ENCODE peak calls at places on chromosome 12, in five cellular contexts. C is pancreas; M is CD8-positive, alpha-beta memory T cell; B is fibroblast of lung; A is body of pancreas. I is an unnamed sample.

GRCh38 chr12:111584959-111585358 is 14.2 kb downstream of the ATXN2 start:
- DNase-seq in A (no peak), C (no peak), M (no peak), B (no peak), I (no peak)

GRCh38 chr12:131436922-131437705 is 273.8 kb upstream of the SFSWAP start:
- DNase-seq in M (no peak), B (no peak), C (no peak), A (no peak), I (no peak)

GRCh38 chr12:66119229-66119869 is 11.2 kb downstream of the LLPH start:
- DNase-seq in A (no peak), M (no peak), B (no peak), C (no peak), I (no peak)

GRCh38 chr12:79250955-79251354 is 386.4 kb downstream of the SYT1 start:
- DNase-seq in A (no peak), C (no peak), M (no peak), B (peak; percentile 8), I (peak; percentile 18)

GRCh38 chr12:54301428-54302045 is 722 bp upstream of the NFE2 start:
- DNase-seq in A (no peak), M (no peak), C (no peak), B (no peak), I (no peak)

GRCh38 chr12:89453579-89453978 is 71.0 kb downstream of the GALNT4 start:
- DNase-seq in A (no peak), B (peak; percentile 91), C (no peak), M (no peak), I (peak; percentile 53)

GRCh38 chr12:106851306-106851705 is 76.8 kb downstream of the RIC8B start:
- DNase-seq in A (no peak), C (no peak), M (no peak), B (no peak), I (no peak)

GRCh38 chr12:96015672-96016071 is 19.5 kb upstream of the HAL start:
- DNase-seq in C (no peak), M (no peak), A (peak; percentile 27), B (peak; percentile 43), I (no peak)

GRCh38 chr12:29547151-29547561 is 49.7 kb upstream of the OVCH1 start:
- DNase-seq in B (peak; percentile 83), C (no peak), M (no peak), A (no peak), I (peak; percentile 90)

GRCh38 chr12:120121343-120121742 is 4.8 kb upstream of the RAB35 start:
- DNase-seq in M (no peak), B (no peak), C (no peak), A (no peak), I (no peak)

GRCh38 chr12:19847294-19848059 is 408.2 kb downstream of the AEBP2 start:
- DNase-seq in A (no peak), B (peak; percentile 55), M (no peak), C (no peak), I (peak; percentile 93)

GRCh38 chr12:89384050-89384749 is 31.9 kb upstream of the DUSP6 start:
- DNase-seq in M (no peak), B (peak; percentile 93), A (peak; percentile 56), C (peak; percentile 33), I (peak; percentile 85)

GRCh38 chr12:128813392-128813791 is 10.4 kb downstream of the SLC15A4 start:
- DNase-seq in B (no peak), M (no peak), C (no peak), A (no peak), I (peak; percentile 35)

GRCh38 chr12:109523504-109523903 is 46.1 kb downstream of the UBE3B start:
- DNase-seq in B (no peak), M (no peak), C (no peak), A (no peak), I (no peak)

GRCh38 chr12:95989504-95990123 is 6.5 kb downstream of the HAL start:
- DNase-seq in B (no peak), C (no peak), A (no peak), M (no peak), I (no peak)

GRCh38 chr12:106865685-106866084 is 90.0 kb upstream of the TMEM263 start:
- DNase-seq in A (no peak), M (no peak), C (no peak), B (no peak), I (no peak)

DNA sequence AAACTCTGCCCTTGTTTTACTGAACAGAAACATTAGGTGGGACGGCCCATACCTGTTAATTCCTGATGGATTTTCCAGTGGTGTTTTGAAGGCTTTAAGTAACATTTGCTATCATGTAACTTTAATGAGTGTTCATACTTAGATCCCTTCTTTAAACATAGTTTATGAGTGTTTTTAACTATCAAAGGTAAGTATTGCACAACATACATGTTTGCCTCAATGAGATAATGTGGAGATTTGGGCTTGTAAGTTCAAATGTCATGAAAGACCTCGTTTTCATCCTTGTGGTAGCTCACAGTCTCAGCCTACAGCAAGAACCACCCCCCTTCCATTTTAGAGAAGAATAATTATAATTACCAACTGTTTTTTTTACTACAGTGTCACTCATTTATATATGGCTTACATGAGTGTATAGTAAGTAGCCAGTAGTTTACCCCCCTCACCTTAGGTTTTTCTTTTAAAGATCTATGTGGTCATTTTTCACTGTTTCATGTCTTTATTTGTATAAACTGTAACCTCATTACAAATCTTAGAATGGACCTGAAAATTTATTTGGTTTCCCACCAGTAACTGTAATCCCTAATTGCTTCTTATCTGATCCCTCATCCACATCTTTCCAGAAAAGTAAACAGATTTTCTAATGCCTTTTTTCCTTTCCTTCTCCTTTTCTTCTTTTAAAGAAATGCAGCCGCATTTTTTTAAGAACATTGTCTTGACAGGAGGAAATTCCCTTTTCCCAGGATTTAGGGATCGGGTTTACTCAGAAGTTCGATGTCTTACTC is 18.9 kb downstream of the ACTR6 start:
- DNase-seq in M (no peak), B (no peak), A (no peak), C (no peak), I (no peak)
- H3K27ac ChIP-seq in M (no peak overlapping the region), B (no peak overlapping the region), A (no peak overlapping the region), C (no peak overlapping the region), I (no peak overlapping the region)

GRCh38 chr12:461425-461824 is 1.7 kb downstream of the B4GALNT3 start:
- DNase-seq in A (no peak), B (no peak), M (no peak), C (no peak), I (no peak)
- H3K27ac ChIP-seq in A (no peak overlapping the region), B (no peak overlapping the region), M (no peak overlapping the region), C (no peak overlapping the region), I (no peak overlapping the region)

DNA sequence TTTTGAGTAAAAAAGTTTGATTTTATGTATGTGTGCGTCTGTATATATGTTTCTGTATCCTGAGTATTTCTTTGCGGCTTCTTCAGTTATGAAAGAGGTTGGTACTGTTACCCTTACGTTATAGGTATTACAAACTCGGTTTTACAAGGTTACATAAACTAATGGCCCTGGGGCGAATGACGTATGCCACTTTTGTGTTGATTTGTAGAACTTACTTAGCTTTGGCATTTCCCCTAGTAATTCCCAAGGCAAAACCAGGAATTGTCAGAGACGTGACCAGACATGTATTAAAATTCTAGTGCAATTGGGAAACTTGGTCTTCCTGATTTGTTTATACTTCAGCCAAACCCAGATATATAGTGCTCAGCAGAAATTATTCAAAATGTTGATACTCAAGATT is 93.3 kb downstream of the DUSP16 start:
- DNase-seq in B (no peak), A (no peak), M (no peak), C (no peak), I (no peak)
- H3K27ac ChIP-seq in B (no peak overlapping the region), A (no peak overlapping the region), M (no peak overlapping the region), C (no peak overlapping the region), I (no peak overlapping the region)

DNA sequence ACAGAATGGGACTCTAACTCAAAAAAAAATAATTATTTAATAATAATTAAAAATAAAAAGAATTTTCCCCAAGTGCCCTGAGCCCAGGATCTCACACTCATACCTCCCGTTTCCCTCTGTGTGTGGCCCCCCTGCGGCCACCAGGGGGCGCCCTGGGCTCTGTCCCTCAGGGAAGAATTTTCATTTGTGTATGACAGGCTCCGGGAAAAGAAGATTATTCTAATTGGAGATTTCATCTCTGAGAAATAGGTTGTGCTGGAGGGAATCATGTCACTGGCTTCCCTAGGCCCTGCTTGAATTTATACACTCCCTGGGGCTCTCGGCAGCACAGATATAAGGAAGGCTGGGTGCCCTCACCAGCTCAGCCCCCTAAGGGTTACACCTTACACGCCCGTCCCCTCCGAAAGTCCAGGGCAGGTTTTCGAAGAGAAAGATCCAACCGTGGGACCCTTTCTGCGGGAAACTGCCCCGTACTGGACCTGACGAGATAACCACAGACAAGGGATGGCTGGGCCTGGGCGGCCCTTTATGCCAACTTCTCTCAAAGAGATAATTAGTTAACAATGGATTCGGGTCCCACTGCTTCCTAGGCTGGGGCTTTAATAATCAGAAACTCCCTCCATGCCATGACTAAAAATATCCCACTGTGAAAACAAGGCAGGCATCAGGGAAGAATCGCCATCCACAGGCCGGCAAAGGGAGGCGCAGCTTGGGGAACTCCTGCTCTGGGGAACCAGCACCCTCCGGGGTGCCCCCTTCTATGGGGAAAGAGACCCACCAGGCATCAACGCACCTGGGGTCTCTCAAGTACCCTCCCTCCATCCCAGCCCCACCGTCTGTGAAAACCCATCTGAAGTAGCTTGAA is 80.7 kb downstream of the KDM2B start:
- DNase-seq in B (peak; percentile 67), M (peak; percentile 67), C (peak; percentile 50), A (peak; percentile 83), I (peak; percentile 15)
- H3K27ac ChIP-seq in B (no peak overlapping the region), M (no peak overlapping the region), C (no peak overlapping the region), A (no peak overlapping the region), I (no peak overlapping the region)

GRCh38 chr12:50257226-50258166 is 25.8 kb downstream of the LIMA1 start:
- DNase-seq in M (no peak), C (no peak), B (peak; percentile 78), A (peak; percentile 29), I (no peak)
- H3K27ac ChIP-seq in M (no peak overlapping the region), C (no peak overlapping the region), B (no peak overlapping the region), A (peak overlapping the region; percentile 12), I (no peak overlapping the region)

GRCh38 chr12:56622535-56622934 is 7.6 kb downstream of the BAZ2A start:
- DNase-seq in A (no peak), B (no peak), C (no peak), M (no peak), I (no peak)

GRCh38 chr12:56630180-56630632 is at the start of gene BAZ2A:
- DNase-seq in A (peak; percentile 95), C (peak; percentile 93), B (peak; percentile 72), M (peak; percentile 80), I (peak; percentile 61)

GRCh38 chr12:56628671-56629458 is 1.3 kb downstream of the BAZ2A start:
- DNase-seq in B (peak; percentile 77), A (peak; percentile 80), C (peak; percentile 73), M (peak; percentile 51), I (peak; percentile 33)

GRCh38 chr12:56629459-56630179 is 507 bp downstream of the BAZ2A start:
- DNase-seq in M (peak; percentile 27), A (peak; percentile 50), C (peak; percentile 34), B (no peak), I (no peak)

DNA sequence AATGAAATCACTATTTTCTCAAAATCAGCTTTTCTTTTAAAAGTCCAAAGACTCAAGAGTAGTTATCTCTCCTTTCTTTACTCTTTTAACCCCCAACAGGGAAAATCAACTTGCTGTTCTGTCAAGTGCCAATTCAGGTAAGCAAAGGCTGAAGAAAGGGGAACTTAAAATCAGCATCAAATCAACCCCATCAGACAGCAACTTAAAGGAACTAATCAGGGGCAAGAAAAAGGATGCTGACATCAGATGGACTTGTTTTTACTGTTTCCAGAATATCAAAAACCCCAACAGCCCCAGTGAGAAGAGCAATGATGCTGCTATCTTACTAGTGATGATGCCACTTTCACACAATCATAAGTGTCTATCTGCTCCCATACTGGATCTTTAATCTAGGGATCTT is 3.4 kb downstream of the BAZ2A start:
- DNase-seq in A (no peak), C (no peak), B (no peak), M (no peak), I (no peak)
- H3K27ac ChIP-seq in A (no peak overlapping the region), C (no peak overlapping the region), B (no peak overlapping the region), M (no peak overlapping the region), I (no peak overlapping the region)